ENCODE peak calls at places on chromosomes 12 and 14, in six cellular contexts. I, W, D, Y, A and N are unnamed samples.

GRCh38 chr12:56084958-56085543 is 5.1 kb downstream of the ERBB3 start:
- DNase-seq in I (no peak), W (no peak), D (no peak), Y (no peak), A (no peak), N (peak)

GRCh38 chr12:111322336-111323250 is 46.3 kb downstream of the PHETA1 start:
- DNase-seq in I (no peak), W (no peak), D (no peak), Y (no peak), A (no peak), N (no peak)

GRCh38 chr12:29782821-29783772 is 645 bp downstream of the TMTC1 start:
- DNase-seq in I (peak), W (peak), D (peak), Y (no peak), A (no peak), N (no peak)

GRCh38 chr12:54372113-54372806 is 8.0 kb upstream of the GPR84 start:
- DNase-seq in I (no peak), W (no peak), D (no peak), Y (no peak), A (no peak), N (no peak)

GRCh38 chr12:115394498-115395220 is 710.7 kb upstream of the TBX3 start:
- DNase-seq in I (no peak), W (no peak), D (no peak), Y (peak), A (no peak), N (no peak)

GRCh38 chr14:64889352-64889751 is 9.6 kb upstream of the SPTB start:
- DNase-seq in I (no peak), W (no peak), D (no peak), Y (no peak), A (no peak), N (no peak)

GRCh38 chr12:13075114-13075471 is 28.4 kb downstream of the GSG1 start:
- DNase-seq in I (no peak), W (no peak), D (no peak), Y (no peak), A (no peak), N (no peak)

GRCh38 chr12:19978193-19978592 is 390.1 kb upstream of the PDE3A start:
- DNase-seq in I (no peak), W (no peak), D (no peak), Y (no peak), A (no peak), N (no peak)

GRCh38 chr12:123995023-123995422 is 22.0 kb downstream of the ZNF664 start:
- DNase-seq in I (no peak), W (no peak), D (no peak), Y (no peak), A (no peak), N (no peak)

GRCh38 chr12:79397609-79398008 is 293.2 kb downstream of the PAWR start:
- DNase-seq in I (no peak), W (no peak), D (no peak), Y (no peak), A (no peak), N (no peak)

GRCh38 chr12:61848893-61849292 is 411.3 kb upstream of the USP15 start:
- DNase-seq in I (no peak), W (no peak), D (no peak), Y (no peak), A (no peak), N (no peak)

GRCh38 chr12:118060301-118061010 is 523 bp downstream of the WSB2 start:
- DNase-seq in I (peak), W (no peak), D (peak), Y (no peak), A (peak), N (peak)

GRCh38 chr14:105857816-105858675 is 331.7 kb downstream of the TMEM121 start:
- DNase-seq in I (peak), W (no peak), D (peak), Y (no peak), A (no peak), N (peak)

GRCh38 chr12:18283776-18284175 is 22.5 kb downstream of the PIK3C2G start:
- DNase-seq in I (no peak), W (no peak), D (no peak), Y (no peak), A (no peak), N (no peak)

GRCh38 chr14:73231874-73232851 is 5.1 kb upstream of the PAPLN start:
- DNase-seq in I (no peak), W (peak), D (no peak), Y (peak), A (no peak), N (no peak)

GRCh38 chr12:54371328-54372112 is 7.2 kb upstream of the GPR84 start:
- DNase-seq in I (no peak), W (peak), D (peak), Y (no peak), A (no peak), N (no peak)

GRCh38 chr12:14567311-14568195 is at the start of gene PLBD1:
- DNase-seq in I (peak), W (peak), D (peak), Y (no peak), A (no peak), N (peak)
- TF ChIP-seq POLR2AphosphoS5 in I (peak), W (no peak), D (no peak), Y (no peak), A (no peak), N (peak)

GRCh38 chr12:60710246-60710645 is 1114.4 kb downstream of the SLC16A7 start:
- DNase-seq in I (no peak), W (no peak), D (no peak), Y (no peak), A (no peak), N (no peak)
- TF ChIP-seq POLR2AphosphoS5 in I (no peak), W (no peak), D (no peak), Y (no peak), A (no peak), N (no peak)

GRCh38 chr12:12032260-12032761 is 38.4 kb upstream of the BCL2L14 start:
- DNase-seq in I (no peak), W (no peak), D (no peak), Y (no peak), A (no peak), N (peak)
- TF ChIP-seq POLR2AphosphoS5 in I (no peak), W (no peak), D (no peak), Y (no peak), A (no peak), N (no peak)

DNA sequence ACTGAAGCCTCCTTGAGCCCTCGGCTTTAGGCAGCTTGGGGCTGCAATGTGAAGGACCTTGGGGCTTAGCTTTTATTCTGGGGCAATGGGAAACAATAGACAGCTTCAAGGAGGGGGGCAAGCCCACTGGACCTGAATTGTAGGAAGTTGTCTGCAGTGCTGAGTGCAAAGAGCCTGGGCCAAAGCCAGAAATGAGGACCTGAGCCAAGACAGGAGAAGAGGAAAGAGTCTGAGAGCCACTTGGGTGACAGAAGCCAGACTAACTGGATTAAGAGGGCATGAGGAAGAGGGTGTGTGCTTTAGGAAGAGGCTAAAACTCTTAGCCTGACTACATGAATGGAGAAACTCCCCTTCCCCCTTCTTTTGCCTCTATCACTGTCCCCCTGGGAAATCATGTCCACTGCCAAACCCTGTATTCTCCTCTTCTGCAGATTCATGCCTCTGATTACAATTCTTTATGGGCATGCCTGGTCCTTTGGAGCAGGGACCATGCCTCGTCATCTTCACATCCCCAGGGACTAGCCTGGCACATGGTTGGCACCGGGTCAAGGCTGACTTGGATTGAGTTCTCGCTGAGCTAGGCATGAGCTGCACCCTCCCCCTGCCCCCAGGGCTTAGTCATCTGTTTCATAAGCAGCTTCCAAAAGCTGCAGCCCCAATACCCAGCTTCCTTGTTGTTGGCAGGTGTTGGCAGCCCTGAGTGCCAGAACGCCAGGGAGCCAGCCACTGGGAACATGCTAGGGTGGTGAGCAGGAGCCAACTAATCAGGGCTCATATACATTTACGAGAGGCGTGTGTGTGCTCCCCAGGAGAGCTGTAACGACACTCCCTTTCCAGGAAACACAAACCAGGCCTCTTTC is 27.8 kb upstream of the JDP2 start:
- DNase-seq in I (peak), W (peak), D (peak), Y (no peak), A (peak), N (peak)
- TF ChIP-seq POLR2AphosphoS5 in I (peak), W (no peak), D (peak), Y (no peak), A (peak), N (peak)